ENCODE peak calls at places on chromosomes 6 and 20, in four cellular contexts. T, X, U and H are unnamed samples.

GRCh38 chr6:35018184-35018523 is 123.0 kb downstream of the TCP11 start:
- DNase-seq in T (no peak), X (no peak), U (no peak), H (no peak)

GRCh38 chr6:112879920-112880413 is 532.8 kb downstream of the RFPL4B start:
- DNase-seq in T (peak; percentile 94), X (no peak), U (peak; percentile 85), H (no peak)

GRCh38 chr6:19554356-19555225 is 282.6 kb upstream of the ID4 start:
- DNase-seq in T (no peak), X (no peak), U (no peak), H (no peak)

GRCh38 chr6:1606533-1607235 is 3.0 kb upstream of the FOXC1 start:
- DNase-seq in T (no peak), X (no peak), U (no peak), H (peak; percentile 31)

GRCh38 chr20:11432407-11432806 is 485.3 kb upstream of the BTBD3 start:
- DNase-seq in T (no peak), X (no peak), U (no peak), H (no peak)

GRCh38 chr20:44050925-44051660 is 135.9 kb downstream of the JPH2 start:
- DNase-seq in T (no peak), X (no peak), U (no peak), H (no peak)

GRCh38 chr6:36373368-36374009 is 14.0 kb downstream of the ETV7 start:
- DNase-seq in T (no peak), X (no peak), U (no peak), H (peak; percentile 57)

GRCh38 chr6:41071923-41072835 is at the start of gene OARD1:
- DNase-seq in T (peak; percentile 100), X (peak; percentile 97), U (peak; percentile 99), H (peak; percentile 90)

GRCh38 chr20:35699127-35699913 is at the start of the genes NFS1 and ROMO1:
- DNase-seq in T (peak; percentile 93), X (peak; percentile 36), U (peak; percentile 94), H (peak; percentile 97)

GRCh38 chr6:112037783-112038216 is 16.1 kb upstream of the CCN6 start:
- DNase-seq in T (no peak), X (no peak), U (no peak), H (no peak)

GRCh38 chr6:2754911-2755310 is 4.2 kb upstream of the MYLK4 start:
- DNase-seq in T (no peak), X (no peak), U (no peak), H (no peak)

GRCh38 chr6:14638932-14639875 is 521.6 kb downstream of the CD83 start:
- DNase-seq in T (no peak), X (peak; percentile 36), U (no peak), H (peak; percentile 22)

GRCh38 chr6:38151580-38152500 is 332.3 kb downstream of the ZFAND3 start:
- DNase-seq in T (no peak), X (no peak), U (no peak), H (no peak)

GRCh38 chr6:69220293-69220847 is 576.4 kb downstream of the LMBRD1 start:
- DNase-seq in T (no peak), X (no peak), U (no peak), H (no peak)

GRCh38 chr20:22861990-22862389 is 173.1 kb upstream of the SSTR4 start:
- DNase-seq in T (no peak), X (no peak), U (no peak), H (no peak)

GRCh38 chr6:156718647-156719394 is 58.4 kb upstream of the ARID1B start:
- DNase-seq in T (peak; percentile 81), X (no peak), U (peak; percentile 26), H (no peak)

GRCh38 chr20:12061471-12061870 is 143.8 kb downstream of the BTBD3 start:
- DNase-seq in T (no peak), X (no peak), U (no peak), H (no peak)

GRCh38 chr20:24699321-24700165 is 230.1 kb downstream of the SYNDIG1 start:
- DNase-seq in T (no peak), X (no peak), U (no peak), H (no peak)

GRCh38 chr20:45470939-45471338 is 1.4 kb downstream of the WFDC2 start:
- DNase-seq in T (peak; percentile 19), X (no peak), U (no peak), H (no peak)

GRCh38 chr6:52326540-52327364 is 35.2 kb upstream of the PAQR8 start:
- DNase-seq in T (no peak), X (no peak), U (no peak), H (no peak)

GRCh38 chr6:92826633-92827032 is 592.7 kb downstream of the EPHA7 start:
- DNase-seq in T (no peak), X (peak; percentile 3), U (peak; percentile 47), H (no peak)

GRCh38 chr6:51768087-51768486 is 319.3 kb downstream of the PKHD1 start:
- DNase-seq in T (no peak), X (no peak), U (no peak), H (no peak)

GRCh38 chr20:62055106-62055861 is 10.4 kb downstream of the TAF4 start:
- DNase-seq in T (no peak), X (no peak), U (no peak), H (no peak)

GRCh38 chr6:41200901-41201783 is at the start of gene TREML2:
- DNase-seq in T (peak; percentile 80), X (no peak), U (no peak), H (no peak)

GRCh38 chr6:109787312-109787711 is 96.2 kb downstream of the FIG4 start:
- DNase-seq in T (no peak), X (no peak), U (no peak), H (no peak)

GRCh38 chr6:31541059-31541657 is 645 bp downstream of the DDX39B start:
- DNase-seq in T (peak; percentile 88), X (no peak), U (peak; percentile 63), H (peak; percentile 52)

GRCh38 chr6:151349651-151350270 is 41.6 kb downstream of the ZBTB2 start:
- DNase-seq in T (no peak), X (no peak), U (no peak), H (no peak)

GRCh38 chr20:41391587-41392001 is 25.0 kb upstream of the EMILIN3 start:
- DNase-seq in T (no peak), X (no peak), U (no peak), H (no peak)

GRCh38 chr6:5054427-5054873 is 30.7 kb upstream of the PPP1R3G start:
- DNase-seq in T (no peak), X (no peak), U (no peak), H (no peak)
- TF ChIP-seq YY1 in T (no peak), X (no peak), U (no peak), H (no peak)

GRCh38 chr6:10778230-10778629 is 30.6 kb downstream of the TMEM14B start:
- DNase-seq in T (no peak), X (no peak), U (no peak), H (no peak)

GRCh38 chr6:10779076-10779475 is 31.5 kb downstream of the TMEM14B start:
- DNase-seq in T (no peak), X (no peak), U (no peak), H (no peak)
- TF ChIP-seq RFX5 in T (no peak), X (no peak), U (no peak), H (no peak)

GRCh38 chr6:16639689-16640480 is 121.4 kb downstream of the ATXN1 start:
- DNase-seq in T (no peak), X (no peak), U (no peak), H (no peak)
- TF ChIP-seq FOXM1 in T (no peak), X (no peak), U (no peak), H (peak; percentile 27)

GRCh38 chr6:32625137-32625536 is 12.1 kb upstream of the HLA-DQA1 start:
- DNase-seq in T (no peak), X (no peak), U (no peak), H (no peak)

GRCh38 chr6:32623693-32624092 is 13.5 kb upstream of the HLA-DQA1 start:
- DNase-seq in T (no peak), X (no peak), U (no peak), H (no peak)

GRCh38 chr6:32624565-32624964 is 12.6 kb upstream of the HLA-DQA1 start:
- DNase-seq in T (no peak), X (no peak), U (no peak), H (no peak)

GRCh38 chr6:32621372-32621771 is 15.8 kb upstream of the HLA-DQA1 start:
- DNase-seq in T (no peak), X (no peak), U (no peak), H (no peak)

DNA sequence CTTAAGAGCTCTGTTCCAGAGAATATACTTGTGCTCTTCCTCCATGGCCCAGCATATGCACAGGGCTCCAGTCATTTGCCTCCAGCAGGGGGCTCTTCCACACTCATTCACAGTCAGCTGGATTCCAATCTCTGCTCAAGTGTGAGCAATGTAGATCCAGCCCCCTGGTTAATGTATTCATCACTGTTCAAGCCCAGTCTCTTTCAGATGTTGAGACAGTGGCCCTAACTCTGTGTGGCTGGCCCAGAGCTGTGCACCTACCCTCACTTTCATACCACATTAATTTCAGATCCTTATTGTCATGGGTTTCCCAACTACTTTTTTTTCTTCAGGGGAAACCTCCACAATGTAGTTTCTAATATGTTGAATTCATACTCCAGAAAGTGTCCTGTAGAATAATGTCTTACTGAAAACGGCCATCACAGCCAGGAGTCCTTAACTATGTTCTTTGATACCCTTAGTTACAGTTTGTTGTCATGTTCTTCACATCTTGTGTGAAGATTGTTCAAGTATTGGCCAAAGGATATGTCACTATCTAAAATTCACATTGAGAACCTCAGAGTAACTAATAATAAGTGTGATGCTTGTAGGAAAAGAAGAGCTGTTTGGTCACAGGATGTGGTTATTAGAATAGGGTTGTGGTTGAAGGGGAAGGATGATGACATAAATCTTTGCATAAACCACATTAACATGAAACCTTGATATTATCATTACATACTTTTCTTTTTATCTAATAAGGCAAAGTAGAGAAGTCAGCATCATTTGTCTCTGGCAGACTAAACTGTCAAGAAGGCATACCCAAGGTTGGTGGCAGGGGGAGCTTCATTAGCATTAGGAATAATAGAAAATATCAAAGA is 14.4 kb upstream of the HLA-DQA1 start:
- DNase-seq in T (peak; percentile 4), X (peak; percentile 96), U (peak; percentile 28), H (peak; percentile 2)
- TF ChIP-seq YY1 in T (no peak), X (peak; percentile 38), U (no peak), H (no peak)

DNA sequence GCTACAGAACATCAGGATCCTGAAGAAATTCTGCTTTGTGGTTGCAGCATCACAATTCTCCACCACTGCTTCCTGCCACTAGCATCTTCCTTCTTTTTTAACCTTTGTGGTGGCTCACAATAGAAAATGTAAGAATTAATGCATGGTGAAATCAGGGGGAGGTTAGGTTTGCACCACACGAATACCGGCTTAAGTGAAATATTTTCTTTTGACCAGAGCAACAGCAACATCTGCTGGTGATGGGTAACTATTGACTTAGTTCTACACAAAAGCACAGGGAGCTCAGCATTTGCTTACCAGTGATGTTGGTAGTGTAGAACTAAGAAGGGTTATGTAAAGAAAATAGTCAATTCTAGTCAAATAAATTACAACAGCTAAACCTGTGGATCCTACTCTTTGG is 280.5 kb downstream of the SYNE1 start:
- DNase-seq in T (peak; percentile 9), X (no peak), U (peak; percentile 63), H (no peak)
- TF ChIP-seq RFX5 in T (no peak), X (no peak), U (no peak), H (no peak)